ENCODE peak calls at places on chromosomes 16 and 17, in four cellular contexts. V is RPMI8226, C is esophagus muscularis mucosa, H is C1 segment of cervical spinal cord. E is an unnamed sample.

GRCh38 chr17:28745052-28745776 is 1.4 kb downstream of the TRAF4 start:
- DNase-seq in H (peak), C (no peak), V (peak), E (peak)

GRCh38 chr17:7782237-7782636 is 51.8 kb upstream of the KDM6B start:
- DNase-seq in C (no peak), H (no peak), V (no peak), E (no peak)

GRCh38 chr17:40112718-40113109 is 9.1 kb upstream of the MSL1 start:
- DNase-seq in V (no peak), C (no peak), H (no peak), E (no peak)

GRCh38 chr16:89009343-89010209 is 32.6 kb upstream of the CBFA2T3 start:
- DNase-seq in H (no peak), V (peak), C (no peak), E (no peak)

GRCh38 chr17:39614545-39615157 is 6.9 kb upstream of the NEUROD2 start:
- DNase-seq in V (no peak), H (no peak), C (no peak), E (no peak)

GRCh38 chr17:9728005-9728404 is 63.4 kb downstream of the DHRS7C start:
- DNase-seq in H (no peak), C (no peak), V (no peak), E (no peak)

GRCh38 chr17:2624292-2624731 is 30.9 kb downstream of the PAFAH1B1 start:
- DNase-seq in C (no peak), H (no peak), V (no peak), E (no peak)

GRCh38 chr17:70172921-70173320 is 3.6 kb downstream of the KCNJ2 start:
- DNase-seq in V (no peak), C (no peak), H (no peak), E (no peak)

GRCh38 chr16:54116126-54116525 is 170.5 kb downstream of the IRX3 start:
- DNase-seq in V (no peak), C (no peak), H (no peak), E (no peak)

E was measured in frontal cortex.